ENCODE peak calls at places on chromosomes 11 and 22, in nine cellular contexts. B is transverse colon, W is progenitor cell of endocrine pancreas, T is adrenal gland, S is cardiac muscle cell, N is AG10803, Y is Panc1, H is WTC11, Z is neural crest cell. J is an unnamed sample.

GRCh38 chr11:69660001-69660500 is 15.1 kb downstream of the LTO1 start:
- DNase-seq in B (no peak), W (no peak), T (no peak), S (no peak), N (no peak), Y (no peak), H (no peak), Z (no peak), J (no peak)

GRCh38 chr11:69212121-69213110 is 56.7 kb downstream of the SMIM38 start:
- DNase-seq in B (no peak), W (no peak), T (no peak), S (no peak), N (no peak), Y (no peak), H (peak; percentile 13), Z (no peak), J (peak; percentile 58)

GRCh38 chr22:27561301-27561820 is 240.2 kb downstream of the MN1 start:
- DNase-seq in B (no peak), W (no peak), T (no peak), S (peak; percentile 21), N (no peak), Y (no peak), H (no peak), Z (no peak), J (no peak)

GRCh38 chr22:27835446-27835845 is 33.9 kb upstream of the MN1 start:
- DNase-seq in B (no peak), W (no peak), T (no peak), S (peak; percentile 27), N (peak; percentile 60), Y (no peak), H (peak; percentile 7), Z (no peak), J (no peak)

GRCh38 chr11:119309411-119309810 is 7.5 kb downstream of the MCAM start:
- DNase-seq in B (no peak), W (no peak), T (no peak), S (no peak), N (no peak), Y (no peak), H (no peak), Z (no peak), J (no peak)

GRCh38 chr11:45048870-45049825 is 97.3 kb upstream of the PRDM11 start:
- DNase-seq in B (no peak), W (no peak), T (peak; percentile 53), S (peak; percentile 72), N (no peak), Y (no peak), H (no peak), Z (no peak), J (no peak)

GRCh38 chr11:112724194-112724790 is 236.9 kb upstream of the NCAM1 start:
- DNase-seq in B (no peak), W (no peak), T (no peak), S (no peak), N (no peak), Y (no peak), H (no peak), Z (no peak), J (no peak)

GRCh38 chr11:98679673-98680072 is 341.1 kb upstream of the CNTN5 start:
- DNase-seq in B (no peak), W (no peak), T (no peak), S (no peak), N (no peak), Y (no peak), H (no peak), Z (no peak), J (no peak)

GRCh38 chr11:33741806-33742205 is 5.6 kb upstream of the CD59 start:
- DNase-seq in B (no peak), W (no peak), T (no peak), S (no peak), N (no peak), Y (no peak), H (no peak), Z (no peak), J (no peak)

GRCh38 chr11:65208785-65209710 is 27.3 kb downstream of the CAPN1 start:
- DNase-seq in B (peak; percentile 52), W (no peak), T (no peak), S (no peak), N (no peak), Y (no peak), H (peak; percentile 4), Z (no peak), J (peak; percentile 56)

GRCh38 chr22:24355574-24355973 is 71.8 kb upstream of the ADORA2A start:
- DNase-seq in B (no peak), W (no peak), T (no peak), S (peak; percentile 35), N (peak; percentile 12), Y (no peak), H (no peak), Z (no peak), J (no peak)

GRCh38 chr11:105152556-105152955 is 13.0 kb upstream of the CARD18 start:
- DNase-seq in B (no peak), W (no peak), T (no peak), S (no peak), N (no peak), Y (no peak), H (no peak), Z (no peak), J (no peak)

GRCh38 chr22:17486719-17487118 is 76.6 kb upstream of the SLC25A18 start:
- DNase-seq in B (no peak), W (no peak), T (no peak), S (no peak), N (no peak), Y (no peak), H (no peak), Z (no peak), J (no peak)

GRCh38 chr22:17484608-17485007 is 78.7 kb upstream of the SLC25A18 start:
- DNase-seq in B (no peak), W (no peak), T (no peak), S (no peak), N (no peak), Y (no peak), H (no peak), Z (no peak), J (no peak)

GRCh38 chr22:17489101-17489500 is 74.2 kb upstream of the SLC25A18 start:
- DNase-seq in B (no peak), W (no peak), T (no peak), S (no peak), N (no peak), Y (no peak), H (no peak), Z (no peak), J (no peak)

GRCh38 chr22:17483670-17484372 is 79.5 kb upstream of the SLC25A18 start:
- DNase-seq in B (no peak), W (no peak), T (no peak), S (peak; percentile 7), N (no peak), Y (no peak), H (no peak), Z (no peak), J (no peak)

DNA sequence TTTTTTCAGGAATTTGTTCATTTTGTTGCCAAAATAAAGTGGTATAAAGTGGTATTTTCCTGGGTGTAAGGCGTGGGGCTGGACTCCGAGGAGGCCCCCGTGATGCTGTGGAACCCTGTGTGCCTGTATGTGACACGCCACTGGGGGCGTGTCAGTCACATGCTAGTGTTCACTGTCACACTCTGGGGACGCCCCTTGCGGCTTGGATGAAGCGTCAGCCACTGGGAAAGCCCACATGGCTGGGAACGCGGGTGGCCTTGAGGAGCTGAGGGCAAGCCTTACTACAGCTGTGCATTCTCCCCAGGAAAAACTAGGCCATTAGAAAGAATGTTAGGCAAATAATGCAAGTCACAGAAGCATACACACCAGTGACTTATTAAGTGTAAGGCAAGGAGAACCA is 77.0 kb upstream of the SLC25A18 start:
- DNase-seq in B (no peak), W (no peak), T (peak; percentile 43), S (no peak), N (no peak), Y (no peak), H (no peak), Z (no peak), J (no peak)
- TF ChIP-seq CTCF in B (no peak), W (no peak), T (no peak), S (no peak), N (no peak), Y (no peak), H (no peak), Z (no peak), J (no peak)

GRCh38 chr11:117631336-117632090 is 165.5 kb downstream of the DSCAML1 start:
- DNase-seq in B (no peak), W (no peak), T (no peak), S (no peak), N (no peak), Y (no peak), H (no peak), Z (no peak), J (no peak)
- TF ChIP-seq CTCF in B (no peak), W (no peak), T (no peak), S (no peak), N (no peak), Y (no peak), H (no peak), Z (no peak), J (no peak)

DNA sequence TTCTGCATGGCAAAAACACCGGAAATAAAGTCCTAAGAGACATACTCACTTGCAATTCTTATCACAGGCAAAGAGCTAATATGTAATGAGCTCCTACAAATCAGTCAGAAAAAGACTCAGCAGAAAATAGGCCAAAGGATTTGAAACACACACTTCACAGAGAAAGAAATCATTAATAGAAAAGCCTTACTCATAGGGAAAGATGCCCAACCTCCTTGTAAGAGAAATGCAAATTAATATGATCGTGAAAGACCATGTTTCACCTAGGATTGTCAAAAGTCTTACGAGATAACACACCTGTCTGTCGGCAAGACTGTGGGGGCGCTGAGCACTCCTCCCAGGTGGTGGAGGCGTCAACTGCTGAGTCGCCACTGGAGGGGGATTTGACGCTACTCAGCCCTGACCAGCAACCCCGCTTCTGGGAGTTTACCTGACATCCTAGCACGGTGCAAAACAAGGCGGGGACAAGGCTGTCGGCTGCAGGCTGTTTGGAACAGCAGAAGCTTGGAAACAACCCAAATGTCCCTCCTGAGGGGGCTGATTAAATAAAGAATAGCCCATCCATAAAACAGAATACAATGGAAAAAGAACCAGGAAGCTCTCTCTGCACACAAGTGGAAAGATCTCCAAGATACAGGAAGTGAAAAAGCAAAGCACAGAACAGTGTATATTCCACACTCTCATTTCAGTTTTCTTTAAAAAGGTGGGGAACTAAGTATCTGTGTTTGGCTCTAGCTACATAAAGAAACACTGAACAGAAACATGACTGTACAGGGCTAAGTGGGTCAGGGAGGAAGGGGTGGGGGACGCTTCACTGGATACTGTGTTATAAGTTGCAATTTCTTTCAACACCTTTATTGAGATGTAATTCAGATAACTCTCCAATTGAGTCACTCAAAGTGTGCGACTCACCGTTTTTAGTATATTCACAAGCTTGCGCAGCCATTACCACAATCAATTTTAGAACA is 11.5 kb downstream of the CSNK1E start:
- DNase-seq in B (peak; percentile 64), W (no peak), T (no peak), S (peak; percentile 68), N (no peak), Y (no peak), H (peak; percentile 75), Z (no peak), J (no peak)
- TF ChIP-seq CTCF in B (no peak), W (no peak), T (no peak), S (no peak), N (no peak), Y (no peak), H (no peak), Z (no peak), J (no peak)

DNA sequence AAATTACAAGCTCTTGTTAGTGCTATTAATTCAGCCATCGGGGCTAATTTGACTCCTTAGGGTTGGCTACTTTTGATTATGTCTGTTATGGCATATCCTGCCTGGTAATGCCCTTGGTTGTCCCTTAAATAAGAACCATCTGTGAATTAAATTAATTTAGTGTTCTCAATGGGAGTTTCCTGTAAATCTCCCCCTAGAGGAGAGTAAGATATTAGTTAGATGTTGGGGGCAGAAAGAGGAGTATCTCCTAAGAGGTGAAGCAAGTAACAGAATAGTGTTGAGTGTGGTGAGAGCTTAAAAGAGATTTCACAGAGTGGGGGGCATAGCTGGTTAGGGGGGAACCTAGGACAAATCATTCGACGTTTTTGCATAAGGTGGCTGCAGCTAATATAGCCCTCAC is 1126.9 kb downstream of the JRKL start:
- DNase-seq in B (no peak), W (no peak), T (no peak), S (no peak), N (no peak), Y (no peak), H (no peak), Z (no peak), J (no peak)
- TF ChIP-seq CTCF in B (no peak), W (no peak), T (no peak), S (no peak), N (no peak), Y (no peak), H (no peak), Z (peak; percentile 14), J (peak; percentile 29)